ENCODE peak calls at places on chromosomes 13 and 19, in five cellular contexts. S is A172; K is germinal center; N is activated CD4-positive, alpha-beta T cell treated with anti-CD3 and anti-CD28 coated beads, Interleukin-2, amount 50 U/mL, for 24 hours; A is immature natural killer cell. J is an unnamed sample.

GRCh38 chr19:21321996-21322395 is 7.2 kb downstream of the ZNF708 start:
- DNase-seq in S (peak; percentile 45), K (no peak), A (no peak), N (no peak), J (no peak)

GRCh38 chr13:113665582-113666323 is 1.3 kb upstream of the GRK1 start:
- DNase-seq in N (no peak), K (no peak), A (no peak), S (no peak), J (no peak)

GRCh38 chr19:41691268-41691970 is 3.3 kb upstream of the CEACAM7 start:
- DNase-seq in N (no peak), S (no peak), A (peak; percentile 12), K (peak; percentile 35), J (no peak)

GRCh38 chr13:113224486-113224885 is 15.1 kb downstream of the CUL4A start:
- DNase-seq in S (no peak), A (no peak), N (no peak), K (no peak), J (no peak)

GRCh38 chr13:48873598-48873997 is 102.1 kb upstream of the FNDC3A start:
- DNase-seq in S (no peak), K (no peak), A (no peak), N (no peak), J (no peak)

GRCh38 chr19:19209372-19209771 is 2.4 kb upstream of the NCAN start:
- DNase-seq in A (no peak), S (no peak), K (no peak), N (no peak), J (no peak)

GRCh38 chr19:681029-681626 is 4.9 kb downstream of the FSTL3 start:
- DNase-seq in N (no peak), A (peak; percentile 68), K (peak; percentile 92), S (no peak), J (peak; percentile 93)

GRCh38 chr19:3047307-3048189 is 14.7 kb downstream of the TLE5 start:
- DNase-seq in N (no peak), K (no peak), S (peak; percentile 77), A (no peak), J (peak; percentile 92)

GRCh38 chr13:114319441-114319871 is 5.2 kb downstream of the CHAMP1 start:
- DNase-seq in N (no peak), S (peak; percentile 23), K (no peak), A (no peak), J (no peak)

GRCh38 chr19:46480409-46480808 is 9.0 kb upstream of the PNMA8A start:
- DNase-seq in S (no peak), N (no peak), K (no peak), A (no peak), J (peak; percentile 67)

GRCh38 chr13:20418953-20419352 is 106.7 kb downstream of the CRYL1 start:
- DNase-seq in K (no peak), S (no peak), A (no peak), N (no peak), J (no peak)

GRCh38 chr19:16116067-16116466 is 4.4 kb downstream of the RAB8A start:
- DNase-seq in A (no peak), K (no peak), N (no peak), S (no peak), J (no peak)

GRCh38 chr19:41351339-41352245 is 2.1 kb downstream of the TGFB1 start:
- DNase-seq in A (peak; percentile 96), S (peak; percentile 56), K (peak; percentile 89), N (peak; percentile 64), J (peak; percentile 62)

GRCh38 chr13:75637101-75637774 is 1.1 kb downstream of the LMO7 start:
- DNase-seq in K (no peak), A (no peak), N (no peak), S (no peak), J (no peak)

GRCh38 chr19:34673590-34673989 is 3.4 kb downstream of the SCGB2B2 start:
- DNase-seq in N (no peak), S (no peak), A (no peak), K (no peak), J (no peak)

GRCh38 chr13:71864981-71865857 is 1.8 kb downstream of the DACH1 start:
- DNase-seq in A (no peak), S (no peak), K (no peak), N (no peak), J (peak; percentile 22)

GRCh38 chr13:70388935-70389334 is 280.7 kb upstream of the KLHL1 start:
- DNase-seq in A (no peak), N (no peak), S (no peak), K (no peak), J (no peak)

GRCh38 chr13:76489299-76489698 is 396.9 kb downstream of the KCTD12 start:
- DNase-seq in K (no peak), S (no peak), A (no peak), N (no peak), J (no peak)

GRCh38 chr19:41821003-41821735 is 23.3 kb downstream of the LYPD4 start:
- DNase-seq in N (no peak), S (peak; percentile 51), A (peak; percentile 31), K (peak; percentile 88), J (peak; percentile 25)

GRCh38 chr13:36193151-36193855 is 21.1 kb downstream of the SOHLH2 start:
- DNase-seq in A (no peak), S (peak; percentile 4), N (no peak), K (no peak), J (no peak)

GRCh38 chr13:54232700-54233099 is 1204.1 kb downstream of the OLFM4 start:
- DNase-seq in S (no peak), N (no peak), A (no peak), K (no peak), J (no peak)

J was measured in testis.